ENCODE peak calls at places on chromosomes 11 and 22, in four cellular contexts. One of them, this sample, is unnamed.

GRCh38 chr22:23033116-23033905 is 37.0 kb upstream of the GNAZ start:
- DNase-seq in H1: no peak
- DNase-seq in HepG2: no peak
- DNase-seq in GM12878: no peak
- DNase-seq in this sample: no peak

GRCh38 chr11:75275581-75275980 is 35.0 kb downstream of the TPBGL start:
- DNase-seq in H1: no peak
- DNase-seq in HepG2: no peak
- DNase-seq in GM12878: no peak
- DNase-seq in this sample: no peak

GRCh38 chr22:22877523-22878210 is 9.9 kb upstream of the IGLL5 start:
- DNase-seq in H1: peak
- DNase-seq in HepG2: peak
- DNase-seq in GM12878: no peak
- DNase-seq in this sample: peak

GRCh38 chr22:20651286-20651685 is 122.6 kb upstream of the SERPIND1 start:
- DNase-seq in H1: peak
- DNase-seq in HepG2: no peak
- DNase-seq in GM12878: no peak
- DNase-seq in this sample: no peak

GRCh38 chr11:20207781-20208621 is 47.7 kb upstream of the DBX1 start:
- DNase-seq in H1: peak
- DNase-seq in HepG2: no peak
- DNase-seq in GM12878: no peak
- DNase-seq in this sample: no peak

GRCh38 chr11:95968585-95968984 is 44.7 kb upstream of the MTMR2 start:
- DNase-seq in H1: no peak
- DNase-seq in HepG2: no peak
- DNase-seq in GM12878: no peak
- DNase-seq in this sample: no peak

GRCh38 chr22:39254789-39255298 is 10.1 kb upstream of the PDGFB start:
- DNase-seq in H1: no peak
- DNase-seq in HepG2: no peak
- DNase-seq in GM12878: peak
- DNase-seq in this sample: no peak

GRCh38 chr11:96306933-96307747 is 35.9 kb downstream of the MAML2 start:
- DNase-seq in H1: no peak
- DNase-seq in HepG2: peak
- DNase-seq in GM12878: no peak
- DNase-seq in this sample: peak

GRCh38 chr11:62709262-62710000 is 2.0 kb downstream of the GNG3 start:
- DNase-seq in H1: peak
- DNase-seq in HepG2: no peak
- DNase-seq in GM12878: peak
- DNase-seq in this sample: peak

GRCh38 chr11:75475767-75476650 is 43.0 kb upstream of the KLHL35 start:
- DNase-seq in H1: no peak
- DNase-seq in HepG2: no peak
- DNase-seq in GM12878: no peak
- DNase-seq in this sample: no peak

GRCh38 chr11:79438631-79439429 is 2.0 kb downstream of the TENM4 start:
- DNase-seq in H1: peak
- DNase-seq in HepG2: no peak
- DNase-seq in GM12878: no peak
- DNase-seq in this sample: no peak

GRCh38 chr11:28767574-28767973 is 659.4 kb downstream of the METTL15 start:
- DNase-seq in H1: no peak
- DNase-seq in HepG2: no peak
- DNase-seq in GM12878: no peak
- DNase-seq in this sample: no peak

GRCh38 chr22:43411040-43411919 is 534 bp upstream of the MPPED1 start:
- DNase-seq in H1: no peak
- DNase-seq in HepG2: no peak
- DNase-seq in GM12878: no peak
- DNase-seq in this sample: no peak

GRCh38 chr11:44047298-44047697 is 483 bp upstream of the ACCSL start:
- DNase-seq in H1: no peak
- DNase-seq in HepG2: no peak
- DNase-seq in GM12878: no peak
- DNase-seq in this sample: no peak

GRCh38 chr22:30574095-30574981 is at the start of gene GAL3ST1:
- DNase-seq in H1: no peak
- DNase-seq in HepG2: peak
- DNase-seq in GM12878: no peak
- DNase-seq in this sample: no peak

GRCh38 chr22:49965291-49966040 is 4.9 kb downstream of the PIM3 start:
- DNase-seq in H1: peak
- DNase-seq in HepG2: no peak
- DNase-seq in GM12878: no peak
- DNase-seq in this sample: no peak

GRCh38 chr11:106495046-106495445 is 417.6 kb downstream of the AASDHPPT start:
- DNase-seq in H1: no peak
- DNase-seq in HepG2: no peak
- DNase-seq in GM12878: no peak
- DNase-seq in this sample: no peak

GRCh38 chr22:19941365-19942070 is at the start of the genes COMT and TXNRD2:
- DNase-seq in H1: no peak
- DNase-seq in HepG2: no peak
- DNase-seq in GM12878: no peak
- DNase-seq in this sample: peak

GRCh38 chr22:50691521-50691920 is 18.9 kb downstream of the SHANK3 start:
- DNase-seq in H1: peak
- DNase-seq in HepG2: peak
- DNase-seq in GM12878: peak
- DNase-seq in this sample: no peak

GRCh38 chr11:68880851-68881250 is 22.8 kb downstream of the MRPL21 start:
- DNase-seq in H1: no peak
- DNase-seq in HepG2: no peak
- DNase-seq in GM12878: no peak
- DNase-seq in this sample: no peak

GRCh38 chr11:92475316-92475715 is 250.7 kb downstream of the FAT3 start:
- DNase-seq in H1: no peak
- DNase-seq in HepG2: no peak
- DNase-seq in GM12878: no peak
- DNase-seq in this sample: no peak

GRCh38 chr11:120909676-120910215 is 114.2 kb upstream of the TBCEL start:
- DNase-seq in H1: no peak
- DNase-seq in HepG2: no peak
- DNase-seq in GM12878: no peak
- DNase-seq in this sample: no peak

GRCh38 chr11:108220721-108221346 is 1.6 kb downstream of the NPAT start:
- DNase-seq in H1: no peak
- DNase-seq in HepG2: no peak
- DNase-seq in GM12878: no peak
- DNase-seq in this sample: no peak

GRCh38 chr22:42937164-42937854 is 77.6 kb downstream of the PACSIN2 start:
- DNase-seq in H1: no peak
- DNase-seq in HepG2: no peak
- DNase-seq in GM12878: no peak
- DNase-seq in this sample: peak

DNA sequence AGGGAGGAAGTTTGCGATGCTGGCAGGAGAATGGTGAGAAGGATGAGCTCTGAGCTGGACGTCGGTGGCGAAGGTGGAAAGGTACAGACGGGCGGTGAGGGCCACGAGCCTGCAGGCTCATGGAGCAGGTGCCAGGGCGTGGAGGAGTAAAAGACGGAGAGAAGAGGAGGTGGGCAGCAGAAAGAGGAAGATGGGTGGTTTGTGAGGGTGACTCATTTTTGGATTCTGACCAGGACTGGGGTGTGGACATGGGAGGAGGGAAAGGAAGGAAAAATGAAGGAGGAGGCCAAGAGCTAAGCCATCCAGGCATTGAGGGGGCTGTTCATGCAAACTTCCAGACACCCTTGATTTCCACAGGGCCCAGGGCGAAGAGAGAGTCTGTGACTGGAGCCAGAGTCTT is 3.5 kb downstream of the ZDHHC24 start:
- DNase-seq in H1: no peak
- DNase-seq in HepG2: no peak
- DNase-seq in GM12878: no peak
- DNase-seq in this sample: no peak
- TF ChIP-seq HDAC2 in H1: no peak
- TF ChIP-seq HDAC2 in HepG2: no peak
- TF ChIP-seq HDAC2 in GM12878: no peak
- TF ChIP-seq HDAC2 in this sample: no peak

GRCh38 chr11:46249103-46249942 is 28.1 kb upstream of the CREB3L1 start:
- DNase-seq in H1: no peak
- DNase-seq in HepG2: no peak
- DNase-seq in GM12878: no peak
- DNase-seq in this sample: peak
- TF ChIP-seq CREB1 in H1: no peak
- TF ChIP-seq CREB1 in HepG2: no peak
- TF ChIP-seq CREB1 in GM12878: peak
- TF ChIP-seq CREB1 in this sample: no peak

DNA sequence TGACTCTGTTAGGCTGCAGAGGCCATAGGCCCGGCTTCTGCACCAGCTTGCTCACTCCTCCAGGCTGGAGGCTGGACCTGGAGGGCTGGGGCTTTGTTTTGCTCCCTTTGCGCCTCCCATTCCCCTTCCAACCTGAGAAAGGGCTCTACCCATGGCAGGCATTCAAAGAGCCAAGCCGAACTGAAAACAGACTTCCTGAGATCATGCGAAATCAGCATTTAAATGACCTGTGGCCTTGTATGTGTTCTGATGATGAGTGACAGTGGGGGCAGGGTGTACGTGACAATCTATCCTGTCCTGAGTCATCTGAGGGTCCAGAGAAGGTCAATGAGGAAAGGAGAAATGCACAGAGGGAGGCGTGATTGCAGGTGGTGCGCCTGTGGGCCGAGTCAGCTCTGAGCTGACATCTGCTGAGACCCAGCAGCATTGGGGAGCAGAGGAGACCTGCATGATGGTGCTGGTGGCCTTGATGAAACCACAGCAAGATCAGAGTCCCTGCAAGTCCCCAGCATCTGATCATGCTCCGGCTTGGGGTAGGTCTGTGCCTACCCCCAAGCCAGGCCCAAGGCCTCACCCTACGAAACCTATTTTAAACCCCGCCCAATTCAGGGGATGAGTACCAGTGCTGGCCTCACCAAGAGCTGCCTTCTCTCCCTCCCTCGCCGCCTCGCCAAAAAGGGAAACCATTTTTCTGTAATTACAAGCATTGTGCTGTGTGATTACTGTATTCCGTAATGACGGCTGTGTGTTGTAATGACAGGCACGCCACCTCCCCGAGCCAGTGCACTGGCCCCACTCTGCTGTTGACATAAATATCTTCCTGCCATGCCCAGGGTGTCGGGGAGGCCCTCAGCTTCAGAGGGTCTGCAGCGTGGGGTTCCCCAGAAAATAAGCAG is 95.2 kb upstream of the ANO1 start:
- DNase-seq in H1: no peak
- DNase-seq in HepG2: no peak
- DNase-seq in GM12878: no peak
- DNase-seq in this sample: peak
- TF ChIP-seq HDAC2 in H1: no peak
- TF ChIP-seq HDAC2 in HepG2: no peak
- TF ChIP-seq HDAC2 in GM12878: no peak
- TF ChIP-seq HDAC2 in this sample: no peak

DNA sequence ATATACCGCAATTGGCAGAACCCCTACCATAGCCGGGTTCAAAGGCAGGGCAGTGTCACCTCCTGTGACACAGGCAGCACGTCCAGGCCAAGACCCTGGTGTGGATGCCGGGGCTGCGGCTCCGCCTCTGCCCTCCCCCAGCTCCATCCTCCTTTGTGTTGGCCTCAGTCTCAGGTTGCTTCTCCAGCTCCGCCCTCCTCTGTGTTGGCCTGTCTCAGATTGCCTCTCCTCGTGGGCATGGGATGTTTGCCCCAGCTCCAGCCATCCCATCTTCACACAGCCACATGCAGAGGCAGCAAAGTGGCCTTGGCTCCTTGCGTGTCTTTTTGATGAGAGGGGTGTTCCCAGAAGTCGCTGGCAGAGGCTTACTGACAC is 24.6 kb downstream of the NADSYN1 start:
- DNase-seq in H1: peak
- DNase-seq in HepG2: no peak
- DNase-seq in GM12878: no peak
- DNase-seq in this sample: no peak
- TF ChIP-seq CREB1 in H1: no peak
- TF ChIP-seq CREB1 in HepG2: no peak
- TF ChIP-seq CREB1 in GM12878: no peak
- TF ChIP-seq CREB1 in this sample: no peak

GRCh38 chr11:15609445-15609844 is 494.7 kb downstream of the INSC start:
- DNase-seq in H1: no peak
- DNase-seq in HepG2: no peak
- DNase-seq in GM12878: no peak
- DNase-seq in this sample: no peak

GRCh38 chr11:15603208-15603607 is 488.5 kb downstream of the INSC start:
- DNase-seq in H1: no peak
- DNase-seq in HepG2: no peak
- DNase-seq in GM12878: no peak
- DNase-seq in this sample: peak

GRCh38 chr11:15605094-15605493 is 490.4 kb downstream of the INSC start:
- DNase-seq in H1: no peak
- DNase-seq in HepG2: no peak
- DNase-seq in GM12878: no peak
- DNase-seq in this sample: no peak

GRCh38 chr11:15602779-15603178 is 488.1 kb downstream of the INSC start:
- DNase-seq in H1: no peak
- DNase-seq in HepG2: no peak
- DNase-seq in GM12878: no peak
- DNase-seq in this sample: no peak

DNA sequence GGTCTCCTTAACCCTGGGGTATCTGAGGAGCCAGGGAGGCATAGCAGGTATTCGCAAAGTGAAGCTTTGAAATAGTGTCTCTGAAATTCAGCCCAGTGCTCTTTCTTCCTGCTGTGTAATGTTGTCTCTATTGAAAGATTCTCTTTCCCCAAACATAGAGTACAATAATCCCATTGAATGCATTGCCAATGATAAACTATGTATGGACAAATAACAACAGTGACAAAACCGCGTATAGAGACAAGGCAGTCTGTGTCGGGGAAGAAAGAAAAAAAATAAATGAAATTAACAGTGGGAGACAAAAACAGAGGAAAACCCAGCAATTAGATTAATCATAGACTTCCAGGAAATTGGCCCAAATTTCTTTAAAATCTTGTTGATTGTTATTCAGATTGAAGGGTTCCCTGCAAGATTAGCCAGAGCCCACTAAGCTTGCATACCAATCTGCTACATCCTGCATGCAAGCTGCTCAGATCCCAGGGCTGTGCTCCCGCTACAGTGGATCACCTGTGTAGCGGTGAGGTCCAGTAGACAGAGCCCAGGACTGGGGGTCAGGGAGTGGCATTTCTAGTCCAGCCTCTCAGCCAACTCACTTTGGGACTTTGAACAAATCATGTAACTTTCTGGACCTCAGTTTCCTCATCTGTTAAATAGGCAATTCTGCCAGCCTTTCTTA is 492.8 kb downstream of the INSC start:
- DNase-seq in H1: no peak
- DNase-seq in HepG2: no peak
- DNase-seq in GM12878: no peak
- DNase-seq in this sample: no peak
- TF ChIP-seq HDAC2 in H1: no peak
- TF ChIP-seq HDAC2 in HepG2: no peak
- TF ChIP-seq HDAC2 in GM12878: no peak
- TF ChIP-seq HDAC2 in this sample: no peak